ENCODE peak calls at places on chromosome 9, in six cellular contexts. R, W, V, D, C and Q are unnamed samples.

GRCh38 chr9:106916491-106917235 is 53.7 kb downstream of the ZNF462 start:
- DNase-seq in R (no peak), C (peak; percentile 95), W (no peak), D (no peak), V (peak; percentile 95), Q (peak; percentile 28)

GRCh38 chr9:74960548-74960947 is 7.8 kb upstream of the C9orf40 start:
- DNase-seq in D (no peak), C (peak; percentile 90), R (no peak), V (peak; percentile 83), W (no peak), Q (no peak)

GRCh38 chr9:97578846-97579245 is 54.3 kb downstream of the TSTD2 start:
- DNase-seq in W (no peak), V (no peak), C (no peak), R (no peak), D (no peak), Q (no peak)

GRCh38 chr9:1659036-1659701 is 356.0 kb upstream of the SMARCA2 start:
- DNase-seq in V (no peak), W (no peak), C (no peak), R (no peak), D (no peak), Q (no peak)

GRCh38 chr9:109717342-109717741 is 62.7 kb upstream of the PALM2AKAP2 start:
- DNase-seq in D (no peak), V (peak; percentile 27), C (no peak), W (no peak), R (no peak), Q (no peak)

GRCh38 chr9:109141375-109141774 is 21.6 kb upstream of the TMEM245 start:
- DNase-seq in W (no peak), C (no peak), R (no peak), V (no peak), D (no peak), Q (no peak)

GRCh38 chr9:89375181-89375760 is 57.0 kb downstream of the SECISBP2 start:
- DNase-seq in V (no peak), D (no peak), W (peak; percentile 62), C (peak; percentile 22), R (no peak), Q (peak; percentile 31)

GRCh38 chr9:35891649-35892048 is 14.4 kb upstream of the HRCT1 start:
- DNase-seq in R (no peak), D (no peak), V (peak; percentile 60), W (no peak), C (no peak), Q (no peak)

GRCh38 chr9:114141553-114142548 is 13.5 kb upstream of the COL27A1 start:
- DNase-seq in V (peak; percentile 38), W (no peak), R (no peak), D (no peak), C (peak; percentile 20), Q (no peak)

GRCh38 chr9:107637421-107638420 is 148.2 kb upstream of the KLF4 start:
- DNase-seq in W (peak; percentile 84), V (peak; percentile 95), C (peak; percentile 54), D (no peak), R (peak; percentile 56), Q (peak; percentile 44)

GRCh38 chr9:136759436-136760325 is 1.6 kb upstream of the LCN8 start:
- DNase-seq in V (no peak), C (no peak), D (no peak), R (no peak), W (no peak), Q (no peak)

GRCh38 chr9:86471501-86471900 is 117.3 kb upstream of the TUT7 start:
- DNase-seq in V (no peak), W (no peak), R (no peak), C (no peak), D (no peak), Q (no peak)

GRCh38 chr9:116564266-116564793 is 122.8 kb upstream of the TRIM32 start:
- DNase-seq in V (no peak), C (no peak), D (no peak), W (no peak), R (no peak), Q (no peak)

GRCh38 chr9:99474186-99474585 is 252.1 kb downstream of the SEC61B start:
- DNase-seq in V (no peak), D (no peak), C (no peak), W (no peak), R (no peak), Q (no peak)

GRCh38 chr9:98222885-98223640 is 30.6 kb upstream of the CORO2A start:
- DNase-seq in V (peak; percentile 99), D (no peak), W (no peak), R (no peak), C (peak; percentile 100), Q (peak; percentile 26)

GRCh38 chr9:125486109-125486508 is 220.9 kb downstream of the MAPKAP1 start:
- DNase-seq in C (no peak), V (peak; percentile 47), R (no peak), W (no peak), D (no peak), Q (no peak)

GRCh38 chr9:100108572-100108971 is 9.5 kb downstream of the INVS start:
- DNase-seq in D (no peak), R (peak; percentile 3), V (no peak), W (no peak), C (no peak), Q (no peak)

GRCh38 chr9:36833954-36834353 is 200.1 kb downstream of the PAX5 start:
- DNase-seq in D (no peak), W (peak; percentile 79), R (no peak), C (no peak), V (no peak), Q (peak; percentile 22)

GRCh38 chr9:128424268-128424780 is 3.7 kb downstream of the CERCAM start:
- DNase-seq in V (no peak), D (no peak), R (no peak), C (no peak), W (no peak), Q (no peak)